ENCODE peak calls at places on chromosome 6, in seven cellular contexts. G is T follicular helper cell, T is NCI-H2029 treated with DMSO at 0.1 percent for 48 hours, C is HS-5, O is Calu3, M is left lung, L is fibroblast of the aortic adventitia. U is an unnamed sample.

GRCh38 chr6:111462770-111463391 is 20.1 kb downstream of the REV3L start:
- DNase-seq in G (no peak), T (peak), C (no peak), O (no peak), M (no peak), L (peak), U (no peak)

GRCh38 chr6:152206072-152206818 is 398.8 kb downstream of the ESR1 start:
- DNase-seq in G (peak), T (no peak), C (no peak), O (peak), M (no peak), L (peak), U (no peak)

GRCh38 chr6:29970711-29971110 is 28.4 kb downstream of the HLA-A start:
- DNase-seq in G (no peak), T (no peak), C (no peak), O (no peak), M (no peak), L (no peak), U (no peak)

GRCh38 chr6:117451607-117452164 is 25.9 kb upstream of the ROS1 start:
- DNase-seq in G (no peak), T (no peak), C (no peak), O (no peak), M (no peak), L (no peak), U (no peak)

GRCh38 chr6:17640477-17640917 is 40.4 kb downstream of the FAM8A1 start:
- DNase-seq in G (no peak), T (no peak), C (peak), O (no peak), M (no peak), L (peak), U (no peak)

GRCh38 chr6:156832166-156832743 is 55.1 kb downstream of the ARID1B start:
- DNase-seq in G (no peak), T (peak), C (no peak), O (no peak), M (no peak), L (peak), U (peak)

GRCh38 chr6:7431241-7431593 is 41.6 kb downstream of the RIOK1 start:
- DNase-seq in G (no peak), T (no peak), C (no peak), O (no peak), M (no peak), L (no peak), U (no peak)

GRCh38 chr6:111566873-111567517 is 38.7 kb downstream of the TRAF3IP2 start:
- DNase-seq in G (no peak), T (peak), C (no peak), O (no peak), M (peak), L (no peak), U (peak)

GRCh38 chr6:34457392-34457746 is 8.5 kb upstream of the PACSIN1 start:
- DNase-seq in G (no peak), T (no peak), C (no peak), O (no peak), M (no peak), L (no peak), U (no peak)

GRCh38 chr6:11143394-11144371 is 32.2 kb upstream of the ERVFRD-1 start:
- DNase-seq in G (no peak), T (no peak), C (peak), O (peak), M (peak), L (peak), U (peak)

GRCh38 chr6:22363166-22363965 is 66.5 kb upstream of the PRL start:
- DNase-seq in G (no peak), T (peak), C (no peak), O (no peak), M (no peak), L (peak), U (peak)

GRCh38 chr6:52365871-52366540 is 4.1 kb downstream of the PAQR8 start:
- DNase-seq in G (no peak), T (no peak), C (no peak), O (no peak), M (no peak), L (peak), U (no peak)

GRCh38 chr6:132279592-132280139 is 121.6 kb downstream of the MOXD1 start:
- DNase-seq in G (peak), T (peak), C (peak), O (peak), M (peak), L (peak), U (peak)

GRCh38 chr6:15270402-15270801 is 24.5 kb downstream of the JARID2 start:
- DNase-seq in G (no peak), T (no peak), C (no peak), O (no peak), M (no peak), L (no peak), U (no peak)

U was measured in SHP77 treated with DMSO at 0.1 percent for 48 hours.